ENCODE peak calls at places on chromosomes 2 and 18, in seven cellular contexts. W is HCT116; I is prostate gland; F is NCI-H345; O is stromal cell of bone marrow; S is stimulated activated CD4-positive, alpha-beta T cell treated with anti-CD3 and anti-CD28 coated beads, Interleukin-4, amount 100 ng/mL, for 48 hours; U is cardiac fibroblast. A is an unnamed sample.
A peak's percentile ranks its signal among the peaks of the same experiment; 100 is the strongest.

GRCh38 chr2:200509227-200509607 is 651 bp downstream of the KCTD18 start:
- DNase-seq in W (no peak), I (no peak), F (no peak), O (no peak), S (peak; percentile 4), U (peak; percentile 17), A (no peak)

GRCh38 chr2:172397136-172397825 is 30.1 kb upstream of the ITGA6 start:
- DNase-seq in W (no peak), I (no peak), F (no peak), O (no peak), S (no peak), U (no peak), A (no peak)

GRCh38 chr18:28657836-28658410 is 481.0 kb upstream of the CDH2 start:
- DNase-seq in W (no peak), I (no peak), F (no peak), O (no peak), S (no peak), U (no peak), A (no peak)

GRCh38 chr2:216147172-216148131 is 38.3 kb downstream of the XRCC5 start:
- DNase-seq in W (no peak), I (no peak), F (no peak), O (no peak), S (no peak), U (no peak), A (no peak)

GRCh38 chr2:113124984-113125855 is 2.2 kb upstream of the IL1RN start:
- DNase-seq in W (no peak), I (no peak), F (no peak), O (no peak), S (no peak), U (peak; percentile 19), A (no peak)

GRCh38 chr2:182915369-182916326 is 49.2 kb upstream of the FRZB start:
- DNase-seq in W (no peak), I (no peak), F (peak; percentile 6), O (peak; percentile 66), S (no peak), U (peak; percentile 83), A (no peak)

GRCh38 chr2:26384183-26384582 is 17.5 kb upstream of the DRC1 start:
- DNase-seq in W (no peak), I (no peak), F (no peak), O (no peak), S (no peak), U (no peak), A (no peak)

GRCh38 chr18:46630160-46630559 is 26.9 kb downstream of the LOXHD1 start:
- DNase-seq in W (no peak), I (no peak), F (no peak), O (no peak), S (no peak), U (no peak), A (no peak)